ENCODE peak calls at places on chromosomes 5 and 9, in ten cellular contexts. E, T, K, N, Y, V, J, O, A and P are unnamed samples.

GRCh38 chr5:178296066-178296465 is 63.5 kb upstream of the PHYKPL start:
- DNase-seq in T (no peak), N (no peak), J (no peak), K (no peak), V (no peak), Y (no peak), E (no peak), A (no peak), O (no peak), P (no peak)

GRCh38 chr9:128565578-128565977 is 13.2 kb downstream of the SPTAN1 start:
- DNase-seq in K (no peak), O (no peak), V (no peak), E (no peak), T (no peak), N (no peak), A (no peak), J (no peak), Y (no peak), P (no peak)

GRCh38 chr5:143275871-143276363 is 127.6 kb downstream of the NR3C1 start:
- DNase-seq in N (no peak), T (no peak), O (no peak), V (no peak), J (no peak), Y (no peak), A (no peak), E (no peak), K (no peak), P (no peak)

GRCh38 chr9:94923333-94924089 is 197.0 kb downstream of the AOPEP start:
- DNase-seq in J (no peak), T (no peak), A (no peak), N (no peak), O (no peak), Y (no peak), V (no peak), K (no peak), E (no peak), P (no peak)

GRCh38 chr5:167012281-167013034 is 1279.0 kb upstream of the WWC1 start:
- DNase-seq in O (no peak), N (no peak), A (no peak), Y (no peak), J (no peak), K (no peak), V (no peak), E (no peak), T (no peak), P (no peak)

GRCh38 chr5:14167211-14167845 is 24.2 kb downstream of the TRIO start:
- DNase-seq in Y (no peak), J (no peak), E (no peak), V (no peak), T (no peak), A (no peak), K (no peak), N (no peak), O (no peak), P (no peak)

GRCh38 chr5:74034738-74035137 is 408.7 kb downstream of the ARHGEF28 start:
- DNase-seq in E (no peak), Y (no peak), N (no peak), A (no peak), V (no peak), T (no peak), J (no peak), O (no peak), K (no peak), P (no peak)

GRCh38 chr5:175347931-175348330 is 96.1 kb downstream of the DRD1 start:
- DNase-seq in K (no peak), E (no peak), N (no peak), J (no peak), A (no peak), V (no peak), T (no peak), O (no peak), Y (no peak), P (no peak)

GRCh38 chr9:134329886-134330285 is 3.6 kb downstream of the RXRA start:
- DNase-seq in V (no peak), K (no peak), N (no peak), O (no peak), A (no peak), J (no peak), T (peak; percentile 50), E (no peak), Y (no peak), P (no peak)

GRCh38 chr5:88113429-88113828 is 155.2 kb downstream of the TMEM161B start:
- DNase-seq in E (no peak), A (no peak), K (no peak), Y (no peak), V (no peak), N (no peak), J (no peak), O (no peak), T (no peak), P (no peak)

GRCh38 chr9:132267660-132268059 is 87.1 kb downstream of the SETX start:
- DNase-seq in A (no peak), Y (no peak), T (no peak), E (no peak), V (no peak), O (no peak), J (no peak), K (no peak), N (no peak), P (no peak)

GRCh38 chr5:133644000-133644865 is 31.9 kb upstream of the FSTL4 start:
- DNase-seq in J (no peak), Y (no peak), O (no peak), T (no peak), V (no peak), A (no peak), E (no peak), K (no peak), N (no peak), P (no peak)

GRCh38 chr9:25827626-25828025 is 149.4 kb upstream of the TUSC1 start:
- DNase-seq in N (no peak), Y (no peak), K (no peak), O (no peak), A (no peak), V (no peak), T (no peak), J (no peak), E (no peak), P (no peak)

GRCh38 chr9:136007906-136008692 is 46.9 kb upstream of the UBAC1 start:
- DNase-seq in J (no peak), N (no peak), O (no peak), A (no peak), V (no peak), E (peak; percentile 25), T (no peak), Y (no peak), K (no peak), P (no peak)

GRCh38 chr5:129963359-129963758 is 59.1 kb downstream of the CHSY3 start:
- DNase-seq in T (no peak), Y (no peak), O (no peak), J (no peak), K (no peak), N (no peak), A (no peak), E (peak; percentile 54), V (no peak), P (no peak)

GRCh38 chr5:142182840-142183239 is 74.3 kb downstream of the NDFIP1 start:
- DNase-seq in Y (no peak), A (no peak), J (no peak), E (no peak), O (no peak), V (no peak), T (no peak), K (no peak), N (no peak), P (no peak)